ENCODE peak calls at places on chromosomes 1 and 21, in nine cellular contexts. One of them, this sample, is unnamed. For H3K9me3, the result is how much of the 10 kb centered on the place peaks cover.

GRCh38 chr1:20484526-20485462 is 1.2 kb downstream of the CAMK2N1 start:
- DNase-seq in tibial artery: no peak
- DNase-seq in esophagus squamous epithelium: no peak
- DNase-seq in ovary: peak
- DNase-seq in lower lobe of right lung: no peak
- DNase-seq in cardiac muscle cell: peak
- DNase-seq in fibroblast of lung: no peak
- DNase-seq in uterus: no peak
- DNase-seq in astrocyte: no peak
- DNase-seq in this sample: peak

GRCh38 chr1:24946861-24947658 is 17.0 kb upstream of the RUNX3 start:
- DNase-seq in tibial artery: no peak
- DNase-seq in cardiac muscle cell: no peak
- DNase-seq in uterus: no peak
- DNase-seq in fibroblast of lung: no peak
- DNase-seq in lower lobe of right lung: no peak
- DNase-seq in astrocyte: peak
- DNase-seq in esophagus squamous epithelium: no peak
- DNase-seq in ovary: no peak
- DNase-seq in this sample: no peak

GRCh38 chr1:201358596-201358995 is 18.9 kb downstream of the TNNT2 start:
- DNase-seq in tibial artery: no peak
- DNase-seq in ovary: no peak
- DNase-seq in astrocyte: no peak
- DNase-seq in fibroblast of lung: no peak
- DNase-seq in esophagus squamous epithelium: no peak
- DNase-seq in lower lobe of right lung: peak
- DNase-seq in cardiac muscle cell: peak
- DNase-seq in uterus: no peak
- DNase-seq in this sample: no peak

GRCh38 chr1:12627308-12627707 is 9.3 kb upstream of the DHRS3 start:
- DNase-seq in lower lobe of right lung: no peak
- DNase-seq in fibroblast of lung: no peak
- DNase-seq in tibial artery: no peak
- DNase-seq in esophagus squamous epithelium: no peak
- DNase-seq in cardiac muscle cell: no peak
- DNase-seq in uterus: no peak
- DNase-seq in astrocyte: no peak
- DNase-seq in ovary: no peak
- DNase-seq in this sample: no peak

GRCh38 chr1:31595836-31596736 is 19.8 kb downstream of the TINAGL1 start:
- DNase-seq in cardiac muscle cell: no peak
- DNase-seq in uterus: no peak
- DNase-seq in tibial artery: no peak
- DNase-seq in ovary: no peak
- DNase-seq in astrocyte: no peak
- DNase-seq in esophagus squamous epithelium: no peak
- DNase-seq in lower lobe of right lung: no peak
- DNase-seq in fibroblast of lung: no peak
- DNase-seq in this sample: no peak

GRCh38 chr1:66730462-66730861 is 21.8 kb upstream of the DYNLT5 start:
- DNase-seq in lower lobe of right lung: no peak
- DNase-seq in tibial artery: no peak
- DNase-seq in cardiac muscle cell: no peak
- DNase-seq in ovary: no peak
- DNase-seq in uterus: no peak
- DNase-seq in fibroblast of lung: no peak
- DNase-seq in esophagus squamous epithelium: no peak
- DNase-seq in astrocyte: no peak
- DNase-seq in this sample: no peak

GRCh38 chr1:177884499-177885021 is 85.3 kb downstream of the SEC16B start:
- DNase-seq in cardiac muscle cell: peak
- DNase-seq in fibroblast of lung: peak
- DNase-seq in uterus: no peak
- DNase-seq in astrocyte: no peak
- DNase-seq in esophagus squamous epithelium: no peak
- DNase-seq in lower lobe of right lung: no peak
- DNase-seq in tibial artery: no peak
- DNase-seq in ovary: no peak
- DNase-seq in this sample: no peak

GRCh38 chr1:32138965-32139364 is 31.1 kb downstream of the KPNA6 start:
- DNase-seq in cardiac muscle cell: peak
- DNase-seq in ovary: no peak
- DNase-seq in uterus: no peak
- DNase-seq in lower lobe of right lung: no peak
- DNase-seq in astrocyte: peak
- DNase-seq in esophagus squamous epithelium: no peak
- DNase-seq in tibial artery: no peak
- DNase-seq in fibroblast of lung: peak
- DNase-seq in this sample: no peak

GRCh38 chr1:182575540-182576149 is 13.4 kb downstream of the RNASEL start:
- DNase-seq in tibial artery: no peak
- DNase-seq in lower lobe of right lung: no peak
- DNase-seq in esophagus squamous epithelium: no peak
- DNase-seq in uterus: no peak
- DNase-seq in cardiac muscle cell: peak
- DNase-seq in ovary: no peak
- DNase-seq in fibroblast of lung: peak
- DNase-seq in astrocyte: peak
- DNase-seq in this sample: peak

GRCh38 chr1:115419571-115419970 is 81.5 kb upstream of the NGF start:
- DNase-seq in ovary: no peak
- DNase-seq in uterus: no peak
- DNase-seq in lower lobe of right lung: no peak
- DNase-seq in fibroblast of lung: no peak
- DNase-seq in esophagus squamous epithelium: no peak
- DNase-seq in tibial artery: no peak
- DNase-seq in cardiac muscle cell: no peak
- DNase-seq in astrocyte: no peak
- DNase-seq in this sample: no peak

GRCh38 chr1:30413606-30414005 is 309.8 kb downstream of the MATN1 start:
- DNase-seq in cardiac muscle cell: no peak
- DNase-seq in astrocyte: no peak
- DNase-seq in esophagus squamous epithelium: no peak
- DNase-seq in tibial artery: no peak
- DNase-seq in lower lobe of right lung: no peak
- DNase-seq in uterus: peak
- DNase-seq in fibroblast of lung: no peak
- DNase-seq in ovary: peak
- DNase-seq in this sample: no peak
- TF ChIP-seq CTCF in cardiac muscle cell: no peak
- TF ChIP-seq CTCF in astrocyte: no peak
- TF ChIP-seq CTCF in esophagus squamous epithelium: no peak
- TF ChIP-seq CTCF in tibial artery: no peak
- TF ChIP-seq CTCF in lower lobe of right lung: no peak
- TF ChIP-seq CTCF in uterus: no peak
- TF ChIP-seq CTCF in fibroblast of lung: no peak
- TF ChIP-seq CTCF in ovary: no peak
- TF ChIP-seq CTCF in this sample: no peak

GRCh38 chr21:27426196-27426595 is 459.3 kb upstream of the ADAMTS5 start:
- DNase-seq in lower lobe of right lung: no peak
- DNase-seq in ovary: no peak
- DNase-seq in esophagus squamous epithelium: no peak
- DNase-seq in uterus: no peak
- DNase-seq in cardiac muscle cell: no peak
- DNase-seq in fibroblast of lung: no peak
- DNase-seq in astrocyte: no peak
- DNase-seq in tibial artery: no peak
- DNase-seq in this sample: no peak
- H3K9me3 ChIP-seq in lower lobe of right lung: under half
- H3K9me3 ChIP-seq in ovary: under half
- H3K9me3 ChIP-seq in esophagus squamous epithelium: under half
- H3K9me3 ChIP-seq in uterus: under half
- H3K9me3 ChIP-seq in cardiac muscle cell: under half
- H3K9me3 ChIP-seq in fibroblast of lung: under half
- H3K9me3 ChIP-seq in astrocyte: under half
- H3K9me3 ChIP-seq in tibial artery: under half
- H3K9me3 ChIP-seq in this sample: under half

DNA sequence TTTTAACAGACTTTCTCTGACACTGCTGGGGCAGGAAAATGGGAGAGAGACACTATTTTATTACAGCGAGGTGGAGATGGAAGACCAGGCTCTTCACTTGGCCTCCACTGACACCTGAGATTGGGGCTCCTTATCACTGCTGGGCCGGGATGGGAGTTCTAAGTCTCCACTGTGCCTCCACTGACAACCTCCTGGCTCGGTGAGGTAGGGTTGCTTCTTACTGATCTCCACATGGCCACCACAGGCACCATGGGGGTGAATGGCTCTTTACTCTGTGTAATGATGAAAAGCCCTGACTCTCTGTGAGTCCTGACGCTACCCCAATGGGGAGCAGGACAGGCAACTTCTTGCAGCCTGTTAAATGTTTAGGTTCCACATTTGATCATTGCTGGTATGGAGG is 67.7 kb downstream of the ATP1A1 start:
- DNase-seq in ovary: no peak
- DNase-seq in fibroblast of lung: no peak
- DNase-seq in astrocyte: no peak
- DNase-seq in uterus: no peak
- DNase-seq in esophagus squamous epithelium: no peak
- DNase-seq in lower lobe of right lung: no peak
- DNase-seq in tibial artery: no peak
- DNase-seq in cardiac muscle cell: no peak
- DNase-seq in this sample: no peak
- TF ChIP-seq CTCF in ovary: no peak
- TF ChIP-seq CTCF in fibroblast of lung: no peak
- TF ChIP-seq CTCF in astrocyte: no peak
- TF ChIP-seq CTCF in uterus: no peak
- TF ChIP-seq CTCF in esophagus squamous epithelium: no peak
- TF ChIP-seq CTCF in lower lobe of right lung: no peak
- TF ChIP-seq CTCF in tibial artery: no peak
- TF ChIP-seq CTCF in cardiac muscle cell: no peak
- TF ChIP-seq CTCF in this sample: no peak

GRCh38 chr1:248268178-248268577 is 9.6 kb downstream of the OR2T33 start:
- DNase-seq in fibroblast of lung: no peak
- DNase-seq in tibial artery: no peak
- DNase-seq in cardiac muscle cell: no peak
- DNase-seq in ovary: no peak
- DNase-seq in astrocyte: no peak
- DNase-seq in esophagus squamous epithelium: no peak
- DNase-seq in lower lobe of right lung: no peak
- DNase-seq in uterus: no peak
- DNase-seq in this sample: no peak
- H3K9me3 ChIP-seq in fibroblast of lung: under half
- H3K9me3 ChIP-seq in tibial artery: under half
- H3K9me3 ChIP-seq in cardiac muscle cell: under half
- H3K9me3 ChIP-seq in ovary: under half
- H3K9me3 ChIP-seq in astrocyte: under half
- H3K9me3 ChIP-seq in esophagus squamous epithelium: under half
- H3K9me3 ChIP-seq in lower lobe of right lung: under half
- H3K9me3 ChIP-seq in uterus: under half
- H3K9me3 ChIP-seq in this sample: under half

DNA sequence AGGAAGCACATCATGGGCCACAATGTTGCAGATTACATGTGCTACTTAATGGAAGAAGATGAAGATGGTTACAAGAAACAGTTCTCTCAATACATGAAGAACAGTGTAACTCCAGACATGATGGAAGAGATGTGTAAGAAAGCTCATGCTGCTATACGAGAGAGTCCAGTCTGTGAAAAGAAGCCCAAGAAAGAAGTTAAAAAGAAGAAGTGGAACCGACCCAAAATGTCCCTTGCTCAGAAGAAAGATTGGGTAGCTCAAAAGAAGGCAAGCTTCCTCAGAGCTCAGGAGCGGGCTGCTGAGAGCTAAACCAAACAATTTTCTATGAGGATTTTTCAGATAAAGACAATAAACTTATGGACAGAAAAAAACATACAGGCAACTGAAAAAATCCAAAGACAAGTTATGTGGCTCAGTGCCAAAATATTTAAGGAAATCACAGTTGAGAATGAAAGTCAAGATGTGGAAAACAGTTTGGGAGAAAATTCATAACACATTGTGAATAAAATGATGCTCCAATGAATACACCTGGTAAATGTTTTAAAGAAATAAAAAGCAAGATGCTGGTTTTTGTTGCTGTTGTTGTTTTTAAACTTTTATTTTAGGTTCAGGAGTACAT is 2.8 kb upstream of the ZNF644 start:
- DNase-seq in uterus: no peak
- DNase-seq in fibroblast of lung: no peak
- DNase-seq in cardiac muscle cell: no peak
- DNase-seq in tibial artery: no peak
- DNase-seq in esophagus squamous epithelium: no peak
- DNase-seq in astrocyte: no peak
- DNase-seq in ovary: no peak
- DNase-seq in lower lobe of right lung: no peak
- DNase-seq in this sample: no peak
- TF ChIP-seq CTCF in uterus: no peak
- TF ChIP-seq CTCF in fibroblast of lung: no peak
- TF ChIP-seq CTCF in cardiac muscle cell: no peak
- TF ChIP-seq CTCF in tibial artery: no peak
- TF ChIP-seq CTCF in esophagus squamous epithelium: no peak
- TF ChIP-seq CTCF in astrocyte: no peak
- TF ChIP-seq CTCF in ovary: no peak
- TF ChIP-seq CTCF in lower lobe of right lung: no peak
- TF ChIP-seq CTCF in this sample: no peak

DNA sequence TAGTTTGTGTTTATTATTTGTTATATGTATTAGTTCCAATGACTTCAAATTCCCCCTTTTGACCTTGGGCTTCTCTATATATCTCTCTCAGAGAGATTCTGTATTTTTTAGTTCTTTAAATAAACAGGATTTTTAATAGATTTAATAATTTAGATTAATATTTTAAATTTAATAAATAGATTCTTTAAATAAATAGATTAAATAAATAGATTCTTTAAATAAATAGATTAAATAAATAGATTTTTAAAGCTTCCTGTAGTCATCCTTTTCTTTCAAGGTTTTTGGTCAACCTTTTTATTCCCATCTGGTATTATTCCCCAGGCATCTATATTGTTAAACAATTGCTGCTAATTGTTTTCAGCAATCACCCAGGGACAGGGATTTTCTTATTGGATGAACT is 721.9 kb upstream of the ADAMTS5 start:
- DNase-seq in fibroblast of lung: no peak
- DNase-seq in lower lobe of right lung: no peak
- DNase-seq in tibial artery: no peak
- DNase-seq in cardiac muscle cell: no peak
- DNase-seq in uterus: no peak
- DNase-seq in ovary: no peak
- DNase-seq in astrocyte: no peak
- DNase-seq in esophagus squamous epithelium: no peak
- DNase-seq in this sample: no peak
- H3K9me3 ChIP-seq in fibroblast of lung: under half
- H3K9me3 ChIP-seq in lower lobe of right lung: under half
- H3K9me3 ChIP-seq in tibial artery: under half
- H3K9me3 ChIP-seq in cardiac muscle cell: under half
- H3K9me3 ChIP-seq in uterus: under half
- H3K9me3 ChIP-seq in ovary: under half
- H3K9me3 ChIP-seq in astrocyte: under half
- H3K9me3 ChIP-seq in esophagus squamous epithelium: under half
- H3K9me3 ChIP-seq in this sample: under half